ENCODE peak calls at places on chromosomes 16 and 17, in five cellular contexts. One of them, this sample, is unnamed.

GRCh38 chr17:57284583-57284982 is 28.3 kb downstream of the MSI2 start:
- DNase-seq in A549: no peak
- DNase-seq in GM12891: peak
- DNase-seq in gastrocnemius medialis: no peak
- DNase-seq in lower leg skin: no peak
- DNase-seq in this sample: no peak

GRCh38 chr17:47718634-47719405 is 14.2 kb upstream of the TBX21 start:
- DNase-seq in A549: no peak
- DNase-seq in GM12891: no peak
- DNase-seq in gastrocnemius medialis: no peak
- DNase-seq in lower leg skin: no peak
- DNase-seq in this sample: no peak

GRCh38 chr16:83002351-83003334 is 375.9 kb downstream of the CDH13 start:
- DNase-seq in A549: no peak
- DNase-seq in GM12891: no peak
- DNase-seq in gastrocnemius medialis: no peak
- DNase-seq in lower leg skin: no peak
- DNase-seq in this sample: no peak

GRCh38 chr16:2194852-2195315 is 1.5 kb downstream of the CASKIN1 start:
- DNase-seq in A549: peak
- DNase-seq in GM12891: peak
- DNase-seq in gastrocnemius medialis: peak
- DNase-seq in lower leg skin: no peak
- DNase-seq in this sample: no peak

GRCh38 chr17:231966-232807 is 50.7 kb upstream of the DOC2B start:
- DNase-seq in A549: no peak
- DNase-seq in GM12891: no peak
- DNase-seq in gastrocnemius medialis: no peak
- DNase-seq in lower leg skin: no peak
- DNase-seq in this sample: peak

GRCh38 chr16:70778901-70779309 is 22.1 kb downstream of the VAC14 start:
- DNase-seq in A549: peak
- DNase-seq in GM12891: no peak
- DNase-seq in gastrocnemius medialis: peak
- DNase-seq in lower leg skin: peak
- DNase-seq in this sample: no peak

GRCh38 chr16:46743232-46743719 is 4.9 kb downstream of the MYLK3 start:
- DNase-seq in A549: no peak
- DNase-seq in GM12891: peak
- DNase-seq in gastrocnemius medialis: peak
- DNase-seq in lower leg skin: no peak
- DNase-seq in this sample: peak

GRCh38 chr16:80500116-80500859 is 40.5 kb upstream of the DYNLRB2 start:
- DNase-seq in A549: no peak
- DNase-seq in GM12891: no peak
- DNase-seq in gastrocnemius medialis: no peak
- DNase-seq in lower leg skin: no peak
- DNase-seq in this sample: no peak

GRCh38 chr16:78200623-78201096 is 101.2 kb downstream of the WWOX start:
- DNase-seq in A549: no peak
- DNase-seq in GM12891: no peak
- DNase-seq in gastrocnemius medialis: no peak
- DNase-seq in lower leg skin: no peak
- DNase-seq in this sample: no peak

GRCh38 chr17:48732688-48733629 is 4.4 kb upstream of the HOXB13 start:
- DNase-seq in A549: no peak
- DNase-seq in GM12891: no peak
- DNase-seq in gastrocnemius medialis: no peak
- DNase-seq in lower leg skin: no peak
- DNase-seq in this sample: no peak

GRCh38 chr17:70295732-70296131 is 126.4 kb downstream of the KCNJ2 start:
- DNase-seq in A549: no peak
- DNase-seq in GM12891: no peak
- DNase-seq in gastrocnemius medialis: peak
- DNase-seq in lower leg skin: peak
- DNase-seq in this sample: peak

GRCh38 chr17:15262291-15263205 is 2.6 kb downstream of the PMP22 start:
- DNase-seq in A549: peak
- DNase-seq in GM12891: no peak
- DNase-seq in gastrocnemius medialis: peak
- DNase-seq in lower leg skin: peak
- DNase-seq in this sample: peak

DNA sequence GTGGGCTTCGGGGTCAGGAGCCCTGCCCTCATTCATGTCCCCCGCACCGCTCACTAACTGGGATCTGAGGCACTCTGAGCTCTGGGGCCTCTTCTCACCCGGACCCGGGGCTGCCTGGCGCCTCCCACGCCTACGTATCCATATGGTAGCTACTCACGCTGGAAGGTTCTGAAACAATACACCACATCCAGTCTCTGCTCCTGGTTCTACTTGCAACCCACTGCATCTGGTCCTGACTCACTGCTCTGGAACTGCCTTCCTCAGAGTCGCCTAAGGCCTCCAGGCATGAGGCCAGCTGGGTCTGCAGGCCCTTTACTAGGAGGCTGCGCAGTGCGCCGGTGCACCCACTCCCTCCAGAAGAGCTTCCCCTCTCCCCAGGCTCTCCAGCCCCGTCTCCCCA is 18.1 kb downstream of the USP36 start:
- DNase-seq in A549: no peak
- DNase-seq in GM12891: no peak
- DNase-seq in gastrocnemius medialis: no peak
- DNase-seq in lower leg skin: no peak
- DNase-seq in this sample: no peak
- TF ChIP-seq POLR2A in A549: no peak
- TF ChIP-seq POLR2A in GM12891: no peak
- TF ChIP-seq POLR2A in gastrocnemius medialis: no peak
- TF ChIP-seq POLR2A in lower leg skin: no peak
- TF ChIP-seq POLR2A in this sample: no peak

DNA sequence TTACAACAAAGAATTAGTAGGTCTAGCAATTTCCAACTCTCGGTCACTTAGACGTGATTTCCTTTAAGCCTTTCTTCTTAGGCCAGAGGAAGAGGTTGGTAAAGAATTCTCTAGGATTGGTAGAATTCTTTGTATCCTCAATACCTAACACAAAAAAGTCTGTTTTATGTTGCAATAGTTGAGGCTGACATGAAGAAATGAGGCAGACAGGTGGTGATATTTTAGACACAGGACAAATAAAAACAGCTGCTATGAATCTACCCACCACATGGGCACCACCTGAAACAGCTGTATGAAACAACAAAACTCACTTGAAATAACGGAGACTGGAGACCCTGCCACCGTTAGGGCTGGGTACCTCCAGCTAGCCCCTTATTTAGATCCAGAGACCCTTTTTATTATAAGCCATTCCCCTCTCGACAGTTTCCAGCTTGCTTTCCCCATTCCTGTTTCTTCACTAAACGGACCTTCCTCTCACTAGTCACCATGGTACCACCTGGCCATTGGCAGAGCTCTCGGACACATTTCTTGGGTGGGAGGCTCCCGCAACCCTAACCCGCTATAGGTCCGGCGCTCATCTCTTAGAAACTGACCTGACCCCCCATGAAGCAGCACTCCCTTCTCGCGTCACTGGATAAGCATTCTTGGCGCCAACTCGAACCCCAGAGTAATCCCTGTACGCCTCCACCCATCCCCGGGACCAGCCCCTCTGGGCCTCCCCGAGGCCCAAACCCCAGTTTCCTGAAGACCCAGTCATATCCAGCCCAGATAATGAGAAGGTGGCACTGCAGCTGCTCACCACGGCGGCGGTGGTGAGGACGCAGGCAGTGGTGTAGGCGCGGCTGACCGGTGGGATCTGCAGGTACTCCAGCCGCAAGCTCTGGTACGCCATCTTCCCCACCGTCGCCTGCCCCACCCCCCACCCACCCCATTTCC is at the start of gene DERL2:
- DNase-seq in A549: peak
- DNase-seq in GM12891: no peak
- DNase-seq in gastrocnemius medialis: no peak
- DNase-seq in lower leg skin: no peak
- DNase-seq in this sample: no peak
- TF ChIP-seq POLR2A in A549: peak
- TF ChIP-seq POLR2A in GM12891: peak
- TF ChIP-seq POLR2A in gastrocnemius medialis: no peak
- TF ChIP-seq POLR2A in lower leg skin: no peak
- TF ChIP-seq POLR2A in this sample: no peak

DNA sequence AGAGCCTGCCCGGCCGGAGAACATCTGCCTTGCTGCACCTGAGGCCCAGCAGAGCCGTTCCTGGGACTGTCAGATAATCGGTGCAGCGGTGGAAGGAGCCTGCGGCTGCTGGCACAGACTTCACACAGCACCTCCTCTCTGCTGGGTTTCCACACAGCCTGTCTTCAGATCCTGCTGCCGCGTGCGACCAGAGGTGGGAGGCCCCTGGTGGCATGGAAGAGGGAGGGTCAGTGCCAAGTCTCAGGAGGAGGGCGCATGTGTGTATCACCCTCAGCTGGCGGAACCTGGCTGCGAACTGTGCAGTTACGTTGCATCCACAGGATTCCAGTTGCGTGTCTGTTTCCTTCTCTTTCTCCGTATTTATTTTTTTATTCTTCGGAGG is 3.3 kb downstream of the CDK5R1 start:
- DNase-seq in A549: no peak
- DNase-seq in GM12891: no peak
- DNase-seq in gastrocnemius medialis: no peak
- DNase-seq in lower leg skin: no peak
- DNase-seq in this sample: no peak
- TF ChIP-seq POLR2A in A549: no peak
- TF ChIP-seq POLR2A in GM12891: no peak
- TF ChIP-seq POLR2A in gastrocnemius medialis: no peak
- TF ChIP-seq POLR2A in lower leg skin: no peak
- TF ChIP-seq POLR2A in this sample: no peak

GRCh38 chr17:51259574-51260236 is at the start of gene MBTD1:
- DNase-seq in A549: peak
- DNase-seq in GM12891: peak
- DNase-seq in gastrocnemius medialis: peak
- DNase-seq in lower leg skin: peak
- DNase-seq in this sample: peak
- TF ChIP-seq POLR2A in A549: peak
- TF ChIP-seq POLR2A in GM12891: no peak
- TF ChIP-seq POLR2A in gastrocnemius medialis: peak
- TF ChIP-seq POLR2A in lower leg skin: no peak
- TF ChIP-seq POLR2A in this sample: no peak

GRCh38 chr17:50955667-50956120 is 89.5 kb upstream of the TOB1 start:
- DNase-seq in A549: no peak
- DNase-seq in GM12891: no peak
- DNase-seq in gastrocnemius medialis: no peak
- DNase-seq in lower leg skin: no peak
- DNase-seq in this sample: no peak
- TF ChIP-seq POLR2A in A549: no peak
- TF ChIP-seq POLR2A in GM12891: no peak
- TF ChIP-seq POLR2A in gastrocnemius medialis: no peak
- TF ChIP-seq POLR2A in lower leg skin: no peak
- TF ChIP-seq POLR2A in this sample: no peak

GRCh38 chr17:4738136-4739121 is 1.2 kb upstream of the ZMYND15 start:
- DNase-seq in A549: no peak
- DNase-seq in GM12891: no peak
- DNase-seq in gastrocnemius medialis: no peak
- DNase-seq in lower leg skin: no peak
- DNase-seq in this sample: no peak
- TF ChIP-seq POLR2A in A549: no peak
- TF ChIP-seq POLR2A in GM12891: no peak
- TF ChIP-seq POLR2A in gastrocnemius medialis: no peak
- TF ChIP-seq POLR2A in lower leg skin: no peak
- TF ChIP-seq POLR2A in this sample: no peak

GRCh38 chr17:12666718-12667117 is 1.0 kb downstream of the MYOCD start:
- DNase-seq in A549: no peak
- DNase-seq in GM12891: no peak
- DNase-seq in gastrocnemius medialis: no peak
- DNase-seq in lower leg skin: no peak
- DNase-seq in this sample: no peak
- TF ChIP-seq POLR2A in A549: no peak
- TF ChIP-seq POLR2A in GM12891: no peak
- TF ChIP-seq POLR2A in gastrocnemius medialis: no peak
- TF ChIP-seq POLR2A in lower leg skin: no peak
- TF ChIP-seq POLR2A in this sample: peak